ENCODE peak calls at places on chromosomes 2 and 18, in seven cellular contexts. C is transverse colon; A is breast epithelium; H is heart right ventricle; L is ascending aorta; J is CD8-positive, alpha-beta T cell; N is GM23248. D is an unnamed sample.

GRCh38 chr2:230893881-230894781 is 29.4 kb downstream of the ITM2C start:
- DNase-seq in C (peak), A (no peak), H (no peak), L (no peak), J (peak), N (peak), D (peak)

GRCh38 chr18:31454066-31454708 is 6.6 kb downstream of the DSG3 start:
- DNase-seq in C (no peak), A (peak), H (no peak), L (no peak), J (no peak), N (peak), D (no peak)

GRCh38 chr2:34979148-34979547 is 1376.4 kb upstream of the CRIM1 start:
- DNase-seq in C (no peak), A (no peak), H (no peak), L (no peak), J (no peak), N (no peak), D (no peak)

GRCh38 chr2:3505771-3506170 is 13.6 kb downstream of the ADI1 start:
- DNase-seq in C (no peak), A (no peak), H (no peak), L (no peak), J (no peak), N (no peak), D (no peak)

GRCh38 chr2:113784823-113785744 is 28.6 kb upstream of the SLC35F5 start:
- DNase-seq in C (no peak), A (no peak), H (no peak), L (no peak), J (no peak), N (peak), D (no peak)

GRCh38 chr2:182868423-182868822 is 2.0 kb upstream of the FRZB start:
- DNase-seq in C (peak), A (no peak), H (no peak), L (no peak), J (no peak), N (no peak), D (no peak)

GRCh38 chr18:67094123-67094522 is 422.4 kb downstream of the DSEL start:
- DNase-seq in C (no peak), A (no peak), H (no peak), L (no peak), J (no peak), N (no peak), D (no peak)

GRCh38 chr2:27261241-27261925 is 1.5 kb downstream of the SLC30A3 start:
- DNase-seq in C (no peak), A (no peak), H (no peak), L (no peak), J (no peak), N (no peak), D (no peak)

GRCh38 chr2:160303527-160303926 is 103.5 kb upstream of the ITGB6 start:
- DNase-seq in C (no peak), A (no peak), H (no peak), L (no peak), J (no peak), N (no peak), D (no peak)

GRCh38 chr18:54444309-54444914 is 86.7 kb downstream of the C18orf54 start:
- DNase-seq in C (peak), A (no peak), H (peak), L (no peak), J (no peak), N (peak), D (peak)

GRCh38 chr18:30929718-30930117 is 112.8 kb downstream of the DSC3 start:
- DNase-seq in C (no peak), A (no peak), H (no peak), L (no peak), J (no peak), N (no peak), D (no peak)

GRCh38 chr2:188969236-188970032 is 4.7 kb upstream of the COL3A1 start:
- DNase-seq in C (no peak), A (no peak), H (no peak), L (no peak), J (no peak), N (peak), D (no peak)

GRCh38 chr18:79400091-79400590 is 4.4 kb downstream of the NFATC1 start:
- DNase-seq in C (peak), A (no peak), H (peak), L (no peak), J (peak), N (peak), D (no peak)

GRCh38 chr2:240840435-240841060 is 20.5 kb upstream of the KIF1A start:
- DNase-seq in C (peak), A (no peak), H (peak), L (no peak), J (peak), N (peak), D (peak)

GRCh38 chr2:70340921-70341765 is 39.3 kb upstream of the FAM136A start:
- DNase-seq in C (peak), A (no peak), H (peak), L (no peak), J (peak), N (peak), D (no peak)

GRCh38 chr2:110126926-110127325 is 11.3 kb upstream of the MALL start:
- DNase-seq in C (no peak), A (no peak), H (no peak), L (no peak), J (no peak), N (no peak), D (no peak)

GRCh38 chr2:204019572-204020501 is 83.3 kb downstream of the ICOS start:
- DNase-seq in C (no peak), A (no peak), H (no peak), L (no peak), J (no peak), N (peak), D (no peak)

GRCh38 chr18:58541137-58541788 is 87.6 kb downstream of the ALPK2 start:
- DNase-seq in C (no peak), A (no peak), H (no peak), L (no peak), J (no peak), N (peak), D (no peak)

GRCh38 chr18:52945552-52945951 is 605.6 kb downstream of the DCC start:
- DNase-seq in C (no peak), A (no peak), H (no peak), L (no peak), J (no peak), N (no peak), D (no peak)

GRCh38 chr18:37249895-37250618 is 315.5 kb downstream of the CELF4 start:
- DNase-seq in C (no peak), A (no peak), H (no peak), L (no peak), J (no peak), N (no peak), D (no peak)

GRCh38 chr2:241391892-241392665 is 36.0 kb downstream of the FARP2 start:
- DNase-seq in C (peak), A (no peak), H (no peak), L (no peak), J (no peak), N (peak), D (no peak)

GRCh38 chr2:112579280-112579679 is 5.1 kb upstream of the CHCHD5 start:
- DNase-seq in C (no peak), A (no peak), H (no peak), L (no peak), J (no peak), N (peak), D (no peak)

GRCh38 chr2:219552382-219553167 is 8.7 kb downstream of the TMEM198 start:
- DNase-seq in C (peak), A (peak), H (peak), L (no peak), J (peak), N (peak), D (peak)

GRCh38 chr2:110842048-110842447 is 109.7 kb downstream of the ACOXL start:
- DNase-seq in C (no peak), A (no peak), H (no peak), L (no peak), J (no peak), N (no peak), D (no peak)

GRCh38 chr2:125696573-125696972 is 959.4 kb upstream of the GYPC start:
- DNase-seq in C (peak), A (peak), H (no peak), L (no peak), J (no peak), N (no peak), D (no peak)

GRCh38 chr2:40394030-40394429 is 57.9 kb downstream of the SLC8A1 start:
- DNase-seq in C (no peak), A (no peak), H (no peak), L (no peak), J (no peak), N (no peak), D (no peak)

GRCh38 chr18:49431563-49431962 is 28.9 kb downstream of the DYM start:
- DNase-seq in C (no peak), A (no peak), H (no peak), L (no peak), J (no peak), N (no peak), D (no peak)

GRCh38 chr2:46878886-46879285 is 36.7 kb downstream of the MCFD2 start:
- DNase-seq in C (no peak), A (no peak), H (peak), L (peak), J (no peak), N (no peak), D (peak)

GRCh38 chr2:129782618-129782960 is 196.9 kb upstream of the RAB6C start:
- DNase-seq in C (no peak), A (no peak), H (no peak), L (no peak), J (no peak), N (no peak), D (no peak)

GRCh38 chr2:84493494-84493893 is 22.8 kb upstream of the DNAH6 start:
- DNase-seq in C (no peak), A (no peak), H (no peak), L (no peak), J (no peak), N (peak), D (no peak)

GRCh38 chr2:99104006-99104405 is 37.5 kb upstream of the C2orf15 start:
- DNase-seq in C (no peak), A (no peak), H (no peak), L (no peak), J (no peak), N (no peak), D (no peak)

GRCh38 chr2:212259236-212259635 is 279.4 kb downstream of the ERBB4 start:
- DNase-seq in C (no peak), A (no peak), H (no peak), L (no peak), J (no peak), N (no peak), D (no peak)

GRCh38 chr2:1709970-1710560 is 34.2 kb downstream of the PXDN start:
- DNase-seq in C (no peak), A (no peak), H (peak), L (no peak), J (no peak), N (no peak), D (no peak)
- H3K27ac ChIP-seq in C (no peak), A (no peak), H (no peak), L (no peak), J (no peak), N (no peak), D (no peak)

DNA sequence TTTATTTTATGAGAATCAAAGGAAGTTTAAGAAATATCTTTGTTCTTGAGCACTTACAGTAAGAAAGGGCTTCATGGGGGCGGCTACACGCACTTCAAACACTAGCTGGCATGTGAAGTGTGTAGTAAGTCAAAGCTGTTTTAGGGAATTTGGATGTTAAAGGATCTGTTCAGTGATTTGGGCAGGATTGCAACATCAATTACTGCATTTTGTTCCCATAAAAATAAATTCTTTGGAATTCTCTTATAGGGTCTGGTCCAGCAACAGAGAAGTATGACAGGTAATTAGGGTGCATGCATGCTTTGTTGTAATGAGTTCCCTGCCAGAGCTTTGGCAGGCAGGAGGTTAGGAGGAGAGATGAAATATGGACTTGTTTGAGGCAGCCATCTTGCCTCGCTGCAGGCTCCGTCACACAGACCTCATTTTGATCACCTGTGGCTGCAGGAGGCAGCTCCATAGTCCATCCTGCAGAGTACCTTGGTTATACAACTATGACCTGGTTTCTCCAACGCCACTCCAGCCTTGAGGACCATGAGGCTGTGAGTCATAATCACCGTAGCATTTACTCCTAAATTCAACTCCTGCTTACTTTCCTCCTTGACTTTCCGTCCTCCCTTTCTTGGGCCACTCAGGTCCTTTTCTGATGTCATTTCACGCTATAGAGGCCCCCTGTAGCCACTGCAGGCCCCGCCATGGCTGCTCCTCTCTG is 26.5 kb upstream of the EML4 start:
- DNase-seq in C (no peak), A (no peak), H (no peak), L (no peak), J (no peak), N (peak), D (no peak)
- H3K27ac ChIP-seq in C (peak), A (peak), H (peak), L (peak), J (no peak), N (peak), D (no peak)

DNA sequence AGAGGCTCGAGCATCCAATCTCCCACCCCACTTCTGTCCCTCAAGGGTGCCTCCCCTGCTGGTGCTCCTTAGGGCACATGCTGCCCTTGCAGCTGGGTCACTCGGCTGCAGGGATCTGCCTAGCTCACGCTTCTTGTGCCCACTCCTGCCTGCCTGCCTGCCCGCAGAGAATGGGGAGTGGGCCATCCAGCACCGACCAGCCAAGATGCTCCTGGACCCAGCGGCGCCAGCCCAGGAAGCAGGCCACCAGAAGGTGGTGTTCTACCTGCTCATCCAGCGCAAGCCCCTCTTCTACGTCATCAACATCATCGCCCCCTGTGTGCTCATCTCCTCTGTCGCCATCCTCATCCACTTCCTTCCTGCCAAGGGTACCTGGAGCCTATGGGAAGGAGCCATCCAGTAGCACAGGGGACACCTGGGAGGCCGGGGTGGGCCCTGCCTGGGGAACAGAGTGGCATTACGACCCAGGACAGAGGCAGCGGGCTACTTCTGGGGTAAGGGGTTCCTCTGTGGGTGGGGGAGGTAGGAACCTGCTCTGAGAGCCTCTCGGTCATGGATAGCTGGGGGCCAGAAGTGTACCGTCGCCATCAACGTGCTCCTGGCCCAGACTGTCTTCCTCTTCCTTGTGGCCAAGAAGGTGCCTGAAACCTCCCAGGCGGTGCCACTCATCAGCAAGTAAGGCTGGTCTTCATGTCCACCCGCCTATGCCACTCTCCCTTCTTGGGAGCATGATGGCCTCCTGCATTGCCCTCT is 3.4 kb downstream of the CHRNG start:
- DNase-seq in C (no peak), A (no peak), H (no peak), L (no peak), J (no peak), N (no peak), D (no peak)
- H3K27ac ChIP-seq in C (no peak), A (no peak), H (no peak), L (no peak), J (no peak), N (no peak), D (no peak)

DNA sequence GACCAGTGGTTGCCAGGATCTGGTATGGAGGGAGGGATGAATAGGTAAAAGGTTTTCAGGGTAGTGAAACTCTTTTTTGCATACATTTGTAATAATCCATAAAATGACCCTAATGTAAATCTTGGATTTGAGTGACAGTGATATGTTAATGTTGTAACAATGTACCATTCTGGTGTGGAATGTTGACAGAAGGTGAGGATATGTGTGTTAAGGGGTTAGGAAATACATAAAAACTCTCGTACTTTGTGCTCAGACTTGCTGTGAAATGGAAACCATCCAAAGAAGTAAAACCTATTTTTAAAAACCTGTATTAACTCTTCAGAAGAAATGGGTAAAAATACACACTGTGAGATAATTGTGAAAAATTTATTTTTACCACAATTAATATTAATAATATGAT is 66.2 kb downstream of the SYT4 start:
- DNase-seq in C (no peak), A (no peak), H (no peak), L (no peak), J (no peak), N (no peak), D (no peak)
- H3K27ac ChIP-seq in C (no peak), A (no peak), H (no peak), L (no peak), J (no peak), N (no peak), D (no peak)

GRCh38 chr2:117825437-117825836 is 10.9 kb downstream of the DDX18 start:
- DNase-seq in C (no peak), A (no peak), H (no peak), L (no peak), J (no peak), N (no peak), D (no peak)

GRCh38 chr2:117833911-117834310 is 19.4 kb downstream of the DDX18 start:
- DNase-seq in C (no peak), A (no peak), H (no peak), L (no peak), J (no peak), N (no peak), D (no peak)

GRCh38 chr2:117832905-117833613 is 18.6 kb downstream of the DDX18 start:
- DNase-seq in C (no peak), A (no peak), H (no peak), L (no peak), J (peak), N (peak), D (no peak)

GRCh38 chr2:117832332-117832731 is 17.8 kb downstream of the DDX18 start:
- DNase-seq in C (no peak), A (no peak), H (no peak), L (no peak), J (no peak), N (no peak), D (no peak)

GRCh38 chr2:117828870-117829269 is 14.4 kb downstream of the DDX18 start:
- DNase-seq in C (no peak), A (no peak), H (no peak), L (no peak), J (no peak), N (no peak), D (no peak)
- H3K27ac ChIP-seq in C (no peak), A (no peak), H (no peak), L (no peak), J (no peak), N (no peak), D (no peak)

GRCh38 chr2:28405537-28405936 is 12.9 kb downstream of the FOSL2 start:
- DNase-seq in C (no peak), A (no peak), H (no peak), L (no peak), J (no peak), N (no peak), D (no peak)

GRCh38 chr2:28407131-28407975 is 14.7 kb downstream of the FOSL2 start:
- DNase-seq in C (no peak), A (no peak), H (no peak), L (no peak), J (no peak), N (no peak), D (no peak)

GRCh38 chr2:28407976-28408690 is 15.5 kb downstream of the FOSL2 start:
- DNase-seq in C (no peak), A (no peak), H (no peak), L (no peak), J (no peak), N (no peak), D (no peak)

GRCh38 chr2:28404086-28404485 is 11.4 kb downstream of the FOSL2 start:
- DNase-seq in C (no peak), A (no peak), H (no peak), L (no peak), J (no peak), N (no peak), D (no peak)

GRCh38 chr2:28406276-28407096 is 13.8 kb downstream of the FOSL2 start:
- DNase-seq in C (peak), A (peak), H (no peak), L (peak), J (peak), N (peak), D (no peak)
- H3K27ac ChIP-seq in C (peak), A (peak), H (peak), L (peak), J (peak), N (peak), D (no peak)

D was measured in substantia nigra.